ENCODE peak calls at places on chromosomes 7 and 10, in five cellular contexts. One of them, this sample, is unnamed.

GRCh38 chr7:152521420-152522337 is 85.9 kb upstream of the KMT2C start:
- DNase-seq in activated T-helper 1 cell treated with anti-CD3 and anti-CD28 coated beads, Interleukin-2, amount 50 U/mL, for 16 hours: no peak
- DNase-seq in AG10803: no peak
- DNase-seq in A172: peak; percentile 33
- DNase-seq in naive B cell: no peak
- DNase-seq in this sample: no peak

GRCh38 chr7:110388451-110388850 is 702.5 kb upstream of the LRRN3 start:
- DNase-seq in AG10803: no peak
- DNase-seq in activated T-helper 1 cell treated with anti-CD3 and anti-CD28 coated beads, Interleukin-2, amount 50 U/mL, for 16 hours: no peak
- DNase-seq in naive B cell: no peak
- DNase-seq in A172: no peak
- DNase-seq in this sample: no peak

GRCh38 chr10:32795598-32796183 is 162.3 kb downstream of the ITGB1 start:
- DNase-seq in naive B cell: peak; percentile 15
- DNase-seq in AG10803: peak; percentile 34
- DNase-seq in activated T-helper 1 cell treated with anti-CD3 and anti-CD28 coated beads, Interleukin-2, amount 50 U/mL, for 16 hours: no peak
- DNase-seq in A172: peak; percentile 45
- DNase-seq in this sample: no peak

GRCh38 chr10:85642421-85643170 is 724.0 kb downstream of the GRID1 start:
- DNase-seq in activated T-helper 1 cell treated with anti-CD3 and anti-CD28 coated beads, Interleukin-2, amount 50 U/mL, for 16 hours: no peak
- DNase-seq in A172: peak; percentile 94
- DNase-seq in AG10803: peak; percentile 84
- DNase-seq in naive B cell: no peak
- DNase-seq in this sample: no peak

GRCh38 chr7:138890782-138891445 is 90.3 kb downstream of the KIAA1549 start:
- DNase-seq in naive B cell: no peak
- DNase-seq in activated T-helper 1 cell treated with anti-CD3 and anti-CD28 coated beads, Interleukin-2, amount 50 U/mL, for 16 hours: no peak
- DNase-seq in A172: no peak
- DNase-seq in AG10803: peak; percentile 90
- DNase-seq in this sample: peak; percentile 76

GRCh38 chr10:18134509-18134908 is 5.7 kb upstream of the CACNB2 start:
- DNase-seq in naive B cell: no peak
- DNase-seq in A172: no peak
- DNase-seq in AG10803: no peak
- DNase-seq in activated T-helper 1 cell treated with anti-CD3 and anti-CD28 coated beads, Interleukin-2, amount 50 U/mL, for 16 hours: no peak
- DNase-seq in this sample: no peak

GRCh38 chr7:74400420-74401136 is 53.1 kb upstream of the GTF2IRD1 start:
- DNase-seq in A172: no peak
- DNase-seq in activated T-helper 1 cell treated with anti-CD3 and anti-CD28 coated beads, Interleukin-2, amount 50 U/mL, for 16 hours: no peak
- DNase-seq in naive B cell: no peak
- DNase-seq in AG10803: no peak
- DNase-seq in this sample: no peak

GRCh38 chr7:150322833-150323681 is at the start of the genes ACTR3C and LRRC61:
- DNase-seq in naive B cell: peak; percentile 52
- DNase-seq in A172: no peak
- DNase-seq in activated T-helper 1 cell treated with anti-CD3 and anti-CD28 coated beads, Interleukin-2, amount 50 U/mL, for 16 hours: peak; percentile 36
- DNase-seq in AG10803: no peak
- DNase-seq in this sample: peak; percentile 64

GRCh38 chr10:128147064-128147463 is 20.8 kb upstream of the MKI67 start:
- DNase-seq in activated T-helper 1 cell treated with anti-CD3 and anti-CD28 coated beads, Interleukin-2, amount 50 U/mL, for 16 hours: no peak
- DNase-seq in naive B cell: peak; percentile 79
- DNase-seq in A172: no peak
- DNase-seq in AG10803: no peak
- DNase-seq in this sample: no peak

GRCh38 chr7:76202666-76203030 is 952 bp downstream of the SRRM3 start:
- DNase-seq in activated T-helper 1 cell treated with anti-CD3 and anti-CD28 coated beads, Interleukin-2, amount 50 U/mL, for 16 hours: no peak
- DNase-seq in naive B cell: no peak
- DNase-seq in A172: no peak
- DNase-seq in AG10803: no peak
- DNase-seq in this sample: no peak

GRCh38 chr10:46520381-46520780 is 36.1 kb downstream of the GPRIN2 start:
- DNase-seq in AG10803: no peak
- DNase-seq in activated T-helper 1 cell treated with anti-CD3 and anti-CD28 coated beads, Interleukin-2, amount 50 U/mL, for 16 hours: no peak
- DNase-seq in naive B cell: no peak
- DNase-seq in A172: no peak
- DNase-seq in this sample: peak; percentile 39

GRCh38 chr7:47747160-47747559 is 165.2 kb upstream of the TNS3 start:
- DNase-seq in A172: no peak
- DNase-seq in AG10803: no peak
- DNase-seq in naive B cell: no peak
- DNase-seq in activated T-helper 1 cell treated with anti-CD3 and anti-CD28 coated beads, Interleukin-2, amount 50 U/mL, for 16 hours: no peak
- DNase-seq in this sample: no peak

GRCh38 chr7:23184291-23184690 is 2.4 kb downstream of the NUP42 start:
- DNase-seq in AG10803: no peak
- DNase-seq in activated T-helper 1 cell treated with anti-CD3 and anti-CD28 coated beads, Interleukin-2, amount 50 U/mL, for 16 hours: no peak
- DNase-seq in naive B cell: no peak
- DNase-seq in A172: no peak
- DNase-seq in this sample: no peak

GRCh38 chr7:128915271-128915819 is 4.8 kb upstream of the KCP start:
- DNase-seq in activated T-helper 1 cell treated with anti-CD3 and anti-CD28 coated beads, Interleukin-2, amount 50 U/mL, for 16 hours: no peak
- DNase-seq in naive B cell: no peak
- DNase-seq in A172: no peak
- DNase-seq in AG10803: no peak
- DNase-seq in this sample: peak; percentile 35

GRCh38 chr7:131501422-131501821 is 55.0 kb downstream of the PODXL start:
- DNase-seq in A172: peak; percentile 58
- DNase-seq in AG10803: peak; percentile 81
- DNase-seq in naive B cell: no peak
- DNase-seq in activated T-helper 1 cell treated with anti-CD3 and anti-CD28 coated beads, Interleukin-2, amount 50 U/mL, for 16 hours: no peak
- DNase-seq in this sample: no peak

GRCh38 chr10:73577788-73578187 is 13.4 kb downstream of the USP54 start:
- DNase-seq in A172: no peak
- DNase-seq in activated T-helper 1 cell treated with anti-CD3 and anti-CD28 coated beads, Interleukin-2, amount 50 U/mL, for 16 hours: no peak
- DNase-seq in AG10803: peak; percentile 42
- DNase-seq in naive B cell: no peak
- DNase-seq in this sample: peak; percentile 75

GRCh38 chr7:23783115-23783514 is 73.1 kb downstream of the STK31 start:
- DNase-seq in A172: no peak
- DNase-seq in naive B cell: no peak
- DNase-seq in AG10803: no peak
- DNase-seq in activated T-helper 1 cell treated with anti-CD3 and anti-CD28 coated beads, Interleukin-2, amount 50 U/mL, for 16 hours: no peak
- DNase-seq in this sample: no peak